ENCODE peak calls at places on chromosomes 4 and X, in five cellular contexts. One of them, this sample, is unnamed.

GRCh38 chr4:25440478-25441030 is 63.5 kb downstream of the ANAPC4 start:
- DNase-seq in endodermal cell: no peak
- DNase-seq in ureter: no peak
- DNase-seq in NCI-H1092: peak
- DNase-seq in PC-9: no peak
- DNase-seq in this sample: no peak

GRCh38 chr4:18318682-18319410 is 297.3 kb upstream of the LCORL start:
- DNase-seq in endodermal cell: no peak
- DNase-seq in ureter: no peak
- DNase-seq in NCI-H1092: peak
- DNase-seq in PC-9: no peak
- DNase-seq in this sample: no peak

GRCh38 chr4:8762356-8762755 is 109.3 kb downstream of the HMX1 start:
- DNase-seq in endodermal cell: peak
- DNase-seq in ureter: no peak
- DNase-seq in NCI-H1092: no peak
- DNase-seq in PC-9: no peak
- DNase-seq in this sample: no peak

GRCh38 chrX:149267878-149268813 is 237.0 kb downstream of the IDS start:
- DNase-seq in endodermal cell: no peak
- DNase-seq in ureter: no peak
- DNase-seq in NCI-H1092: no peak
- DNase-seq in PC-9: no peak
- DNase-seq in this sample: no peak

GRCh38 chr4:158786155-158786581 is 17.3 kb downstream of the FNIP2 start:
- DNase-seq in endodermal cell: no peak
- DNase-seq in ureter: no peak
- DNase-seq in NCI-H1092: no peak
- DNase-seq in PC-9: no peak
- DNase-seq in this sample: no peak

GRCh38 chr4:118173956-118174355 is 139.7 kb downstream of the NDST3 start:
- DNase-seq in endodermal cell: no peak
- DNase-seq in ureter: no peak
- DNase-seq in NCI-H1092: no peak
- DNase-seq in PC-9: no peak
- DNase-seq in this sample: no peak

GRCh38 chr4:174592985-174593335 is 70.7 kb upstream of the HPGD start:
- DNase-seq in endodermal cell: no peak
- DNase-seq in ureter: no peak
- DNase-seq in NCI-H1092: no peak
- DNase-seq in PC-9: no peak
- DNase-seq in this sample: no peak

GRCh38 chrX:102835504-102836146 is 101.4 kb upstream of the RAB40AL start:
- DNase-seq in endodermal cell: peak
- DNase-seq in ureter: no peak
- DNase-seq in NCI-H1092: no peak
- DNase-seq in PC-9: peak
- DNase-seq in this sample: peak

GRCh38 chr4:2468464-2469191 is at the start of gene RNF4:
- DNase-seq in endodermal cell: peak
- DNase-seq in ureter: peak
- DNase-seq in NCI-H1092: peak
- DNase-seq in PC-9: peak
- DNase-seq in this sample: peak

GRCh38 chr4:119697887-119698393 is 69.3 kb upstream of the PDE5A start:
- DNase-seq in endodermal cell: no peak
- DNase-seq in ureter: no peak
- DNase-seq in NCI-H1092: no peak
- DNase-seq in PC-9: no peak
- DNase-seq in this sample: no peak

GRCh38 chr4:8914461-8915171 is 43.0 kb upstream of the HMX1 start:
- DNase-seq in endodermal cell: peak
- DNase-seq in ureter: peak
- DNase-seq in NCI-H1092: no peak
- DNase-seq in PC-9: no peak
- DNase-seq in this sample: no peak

GRCh38 chr4:6769138-6769983 is 13.2 kb upstream of the KIAA0232 start:
- DNase-seq in endodermal cell: peak
- DNase-seq in ureter: no peak
- DNase-seq in NCI-H1092: no peak
- DNase-seq in PC-9: no peak
- DNase-seq in this sample: no peak

GRCh38 chr4:54296548-54297203 is 67.6 kb downstream of the PDGFRA start:
- DNase-seq in endodermal cell: no peak
- DNase-seq in ureter: no peak
- DNase-seq in NCI-H1092: no peak
- DNase-seq in PC-9: no peak
- DNase-seq in this sample: no peak